ENCODE peak calls at places on chromosome 18, in eight cellular contexts. C is A549, S is body of pancreas, N is HCT116, A is uterus, V is esophagus squamous epithelium, U is breast epithelium, R is HepG2. H is an unnamed sample.

GRCh38 chr18:51622676-51623075 is 425.2 kb upstream of the MEX3C start:
- DNase-seq in A (no peak), C (no peak), U (no peak), S (no peak), N (no peak), V (no peak), R (no peak), H (no peak)

GRCh38 chr18:3245853-3246635 is 1.6 kb upstream of the MYL12A start:
- DNase-seq in V (peak; percentile 42), R (peak; percentile 81), U (peak; percentile 86), N (peak; percentile 75), S (peak; percentile 92), A (peak; percentile 86), C (peak; percentile 89), H (peak; percentile 97)

GRCh38 chr18:25223899-25224607 is 127.9 kb downstream of the ZNF521 start:
- DNase-seq in N (no peak), A (no peak), S (no peak), V (no peak), U (no peak), R (no peak), C (no peak), H (no peak)

GRCh38 chr18:47968006-47968676 is 37.7 kb upstream of the SMAD2 start:
- DNase-seq in R (no peak), C (peak; percentile 88), V (no peak), N (no peak), A (no peak), U (no peak), S (peak; percentile 25), H (no peak)

GRCh38 chr18:42961298-42961697 is 154.2 kb downstream of the RIT2 start:
- DNase-seq in N (no peak), U (no peak), S (no peak), C (no peak), V (no peak), R (no peak), A (no peak), H (no peak)

GRCh38 chr18:47881752-47882455 is 48.6 kb downstream of the SMAD2 start:
- DNase-seq in S (no peak), V (no peak), R (peak; percentile 66), N (peak; percentile 27), U (no peak), A (no peak), C (peak; percentile 64), H (no peak)

GRCh38 chr18:48563027-48563426 is 24.2 kb downstream of the CTIF start:
- DNase-seq in S (no peak), A (no peak), U (no peak), V (no peak), C (peak; percentile 16), R (no peak), N (no peak), H (no peak)

GRCh38 chr18:22348521-22349316 is 69.0 kb downstream of the CTAGE1 start:
- DNase-seq in C (peak; percentile 18), V (no peak), N (no peak), R (no peak), S (peak; percentile 69), U (peak; percentile 67), A (peak; percentile 75), H (no peak)

GRCh38 chr18:48874233-48874632 is 76.5 kb downstream of the SMAD7 start:
- DNase-seq in N (no peak), C (no peak), S (no peak), U (no peak), R (no peak), V (no peak), A (no peak), H (no peak)

GRCh38 chr18:64436111-64436510 is 287.2 kb upstream of the LINC00305 start:
- DNase-seq in S (no peak), V (no peak), R (no peak), C (no peak), U (no peak), N (no peak), A (no peak), H (no peak)

GRCh38 chr18:48951448-48952286 is 902 bp upstream of the SMAD7 start:
- DNase-seq in A (peak; percentile 86), N (no peak), V (peak; percentile 42), C (peak; percentile 86), U (peak; percentile 87), S (peak; percentile 95), R (peak; percentile 82), H (peak; percentile 81)

GRCh38 chr18:68449292-68449691 is 265.6 kb downstream of the TMX3 start:
- DNase-seq in N (no peak), U (no peak), A (no peak), V (no peak), R (no peak), C (no peak), S (no peak), H (no peak)

GRCh38 chr18:38367473-38367872 is 801.9 kb upstream of the CELF4 start:
- DNase-seq in N (no peak), R (no peak), U (no peak), C (no peak), A (no peak), V (no peak), S (no peak), H (no peak)

GRCh38 chr18:22020867-22021370 is 148.5 kb upstream of the GATA6 start:
- DNase-seq in V (no peak), N (no peak), R (no peak), U (no peak), S (peak; percentile 50), C (no peak), A (no peak), H (no peak)

GRCh38 chr18:74665905-74666304 is 68.2 kb downstream of the ZNF407 start:
- DNase-seq in R (no peak), S (no peak), V (no peak), U (no peak), C (no peak), A (no peak), N (no peak), H (no peak)

GRCh38 chr18:31436825-31437224 is 10.7 kb upstream of the DSG3 start:
- DNase-seq in C (peak; percentile 12), N (no peak), A (no peak), V (no peak), S (no peak), U (no peak), R (peak; percentile 21), H (no peak)

GRCh38 chr18:63162271-63163014 is 157.1 kb downstream of the BCL2 start:
- DNase-seq in U (no peak), C (no peak), N (no peak), A (no peak), V (peak; percentile 8), S (no peak), R (no peak), H (peak; percentile 39)
- H3K4me3 ChIP-seq in U (no peak overlapping the region), C (no peak overlapping the region), N (no peak overlapping the region), A (no peak overlapping the region), V (no peak overlapping the region), S (no peak overlapping the region), R (no peak overlapping the region), H (no peak overlapping the region)

GRCh38 chr18:5596585-5596984 is 52.8 kb upstream of the EPB41L3 start:
- DNase-seq in C (no peak), V (no peak), S (no peak), A (no peak), U (no peak), R (no peak), N (no peak), H (no peak)

GRCh38 chr18:5604778-5605177 is 61.0 kb upstream of the EPB41L3 start:
- DNase-seq in N (no peak), C (no peak), V (no peak), R (no peak), S (no peak), U (no peak), A (no peak), H (no peak)

GRCh38 chr18:5603153-5603552 is 59.4 kb upstream of the EPB41L3 start:
- DNase-seq in V (no peak), S (no peak), A (no peak), R (no peak), N (no peak), C (no peak), U (no peak), H (no peak)

GRCh38 chr18:5601188-5601624 is 57.4 kb upstream of the EPB41L3 start:
- DNase-seq in A (no peak), R (peak; percentile 1), V (no peak), S (no peak), N (no peak), U (no peak), C (no peak), H (no peak)

DNA sequence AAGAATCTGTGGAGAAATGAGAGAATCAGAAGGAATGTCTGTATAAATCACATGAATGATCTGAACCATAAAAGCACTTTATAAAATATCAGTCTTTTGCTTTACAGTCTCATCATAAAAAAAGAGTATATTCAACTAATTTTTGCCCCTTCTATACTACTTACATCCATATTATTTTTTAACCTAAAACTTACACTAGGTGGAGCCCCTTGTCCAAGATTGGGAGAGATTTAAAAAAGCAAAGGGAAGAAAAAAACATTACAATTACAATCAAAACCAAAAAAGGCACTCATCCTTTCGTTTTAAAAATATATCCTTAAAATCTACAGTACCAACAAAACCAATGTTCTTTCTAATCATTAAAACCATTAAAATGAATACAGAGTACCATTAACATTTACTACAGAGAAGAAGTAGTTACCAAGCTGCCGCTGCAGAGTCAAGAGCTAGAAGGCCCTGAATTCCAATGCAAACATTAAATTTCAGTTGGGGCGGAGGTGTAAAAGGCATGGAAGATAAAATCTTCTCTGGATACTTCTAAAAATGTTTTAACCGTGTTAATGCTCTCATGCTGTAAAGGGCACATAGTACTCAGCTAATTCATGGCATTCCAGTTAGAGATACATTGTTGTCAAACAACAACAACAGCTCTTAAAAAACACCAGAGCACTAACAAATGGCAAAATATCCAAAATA is 56.7 kb upstream of the EPB41L3 start:
- DNase-seq in S (no peak), N (no peak), U (no peak), R (peak; percentile 16), A (no peak), V (no peak), C (no peak), H (no peak)
- TF ChIP-seq CTCF in S (peak; percentile 31), N (no peak), U (no peak), R (peak; percentile 26), A (peak; percentile 47), V (peak; percentile 10), C (peak; percentile 40), H (no peak)

DNA sequence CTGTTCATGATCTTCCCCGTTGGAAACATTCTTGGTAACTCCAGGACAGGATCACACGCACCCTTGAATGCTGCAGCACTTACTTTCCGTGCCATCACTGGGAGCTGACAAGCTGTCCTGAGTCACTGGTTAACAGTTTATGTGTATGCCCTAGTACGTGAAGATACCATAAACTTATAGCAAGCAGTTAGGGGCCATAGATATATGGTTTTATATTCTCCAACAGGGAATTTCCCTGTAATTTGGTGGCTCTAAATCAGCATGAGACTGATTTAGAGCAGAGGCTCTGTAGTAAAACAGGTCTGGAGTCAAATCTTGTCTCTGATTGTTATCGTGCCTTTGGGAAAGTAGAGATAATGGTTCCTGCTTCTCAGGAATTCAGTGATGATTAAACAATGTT is 215.1 kb downstream of the VAPA start:
- DNase-seq in C (no peak), A (no peak), U (no peak), N (no peak), V (no peak), S (no peak), R (no peak), H (no peak)
- TF ChIP-seq POLR2A in C (no peak), A (no peak), U (no peak), N (no peak), V (no peak), S (no peak), R (no peak), H (no peak)

DNA sequence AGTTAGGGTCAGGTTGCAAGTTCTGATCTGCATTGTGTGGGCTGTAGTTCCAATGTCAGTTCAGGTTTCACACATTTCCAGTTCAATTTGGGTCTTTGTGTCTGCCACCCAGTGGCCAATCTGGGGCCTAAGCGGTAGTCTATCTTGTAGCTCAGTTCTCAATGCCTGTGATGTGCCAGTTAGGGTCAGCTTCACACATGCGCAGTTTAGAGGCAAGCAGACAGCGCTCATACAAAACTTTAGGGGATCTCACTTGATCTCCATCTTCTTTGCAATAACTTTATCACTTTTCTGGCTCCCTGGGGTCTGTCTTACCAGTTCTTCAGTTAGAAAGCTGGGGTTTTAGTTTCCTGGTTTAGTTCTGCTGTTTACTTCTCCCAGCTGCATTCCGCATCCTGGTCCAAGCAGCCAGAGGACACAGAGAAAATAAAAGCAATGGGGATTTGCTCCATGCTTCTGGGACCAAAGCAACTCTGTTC is 11.0 kb upstream of the ZNF24 start:
- DNase-seq in S (peak; percentile 81), U (no peak), A (peak; percentile 49), R (peak; percentile 85), V (peak; percentile 8), C (peak; percentile 50), N (peak; percentile 81), H (peak; percentile 54)
- H3K4me3 ChIP-seq in S (no peak overlapping the region), U (no peak overlapping the region), A (no peak overlapping the region), R (peak overlapping the region; percentile 25), V (no peak overlapping the region), C (no peak overlapping the region), N (peak overlapping the region; percentile 8), H (no peak overlapping the region)

H was measured in lower leg skin.